ENCODE peak calls at places on chromosomes 3 and 15, in ten cellular contexts. W is kidney epithelial cell; M is sigmoid colon; V is AG09309; D is upper lobe of left lung; G is cardiac muscle cell; P is CD8-positive, alpha-beta T cell; E is stomach; O is Peyer's patch; J is retinal pigment epithelial cell. Q is an unnamed sample.

GRCh38 chr3:58131101-58131500 is 79.7 kb downstream of the DNASE1L3 start:
- DNase-seq in W (no peak), M (no peak), V (no peak), D (no peak), G (no peak), P (no peak), E (no peak), O (no peak), J (no peak), Q (no peak)

GRCh38 chr3:177050466-177051237 is 146.6 kb downstream of the TBL1XR1 start:
- DNase-seq in W (no peak), M (no peak), V (peak; percentile 58), D (no peak), G (peak; percentile 37), P (no peak), E (no peak), O (no peak), J (no peak), Q (peak; percentile 78)

GRCh38 chr3:71310595-71311319 is 272.8 kb downstream of the FOXP1 start:
- DNase-seq in W (no peak), M (peak; percentile 73), V (peak; percentile 44), D (no peak), G (no peak), P (no peak), E (no peak), O (no peak), J (no peak), Q (peak; percentile 78)

GRCh38 chr3:32381922-32382321 is 9.7 kb upstream of the CMTM7 start:
- DNase-seq in W (no peak), M (no peak), V (no peak), D (no peak), G (no peak), P (no peak), E (no peak), O (no peak), J (no peak), Q (no peak)

GRCh38 chr3:61684386-61684785 is 123.0 kb downstream of the PTPRG start:
- DNase-seq in W (no peak), M (no peak), V (peak; percentile 49), D (no peak), G (no peak), P (no peak), E (no peak), O (no peak), J (peak; percentile 93), Q (no peak)

GRCh38 chr3:192273611-192274010 is 453.7 kb downstream of the FGF12 start:
- DNase-seq in W (no peak), M (no peak), V (no peak), D (no peak), G (no peak), P (no peak), E (no peak), O (no peak), J (no peak), Q (no peak)

GRCh38 chr15:74817370-74817737 is 4.7 kb downstream of the LMAN1L start:
- DNase-seq in W (no peak), M (no peak), V (no peak), D (no peak), G (peak; percentile 42), P (no peak), E (no peak), O (peak; percentile 71), J (no peak), Q (no peak)

GRCh38 chr3:189419022-189419421 is 212.2 kb upstream of the TP63 start:
- DNase-seq in W (no peak), M (no peak), V (no peak), D (no peak), G (no peak), P (no peak), E (no peak), O (no peak), J (no peak), Q (no peak)

GRCh38 chr15:38266247-38266996 is 13.8 kb downstream of the SPRED1 start:
- DNase-seq in W (no peak), M (no peak), V (no peak), D (no peak), G (no peak), P (no peak), E (no peak), O (no peak), J (no peak), Q (peak; percentile 74)

GRCh38 chr15:52735231-52736089 is 54.7 kb downstream of the ONECUT1 start:
- DNase-seq in W (no peak), M (peak; percentile 66), V (peak; percentile 41), D (no peak), G (peak; percentile 86), P (peak; percentile 80), E (peak; percentile 63), O (peak; percentile 83), J (peak; percentile 19), Q (peak; percentile 84)

GRCh38 chr3:140386357-140387100 is 291.3 kb upstream of the TRIM42 start:
- DNase-seq in W (no peak), M (no peak), V (no peak), D (no peak), G (peak; percentile 40), P (no peak), E (no peak), O (no peak), J (no peak), Q (peak; percentile 4)

GRCh38 chr3:47404955-47405790 is 24.4 kb downstream of the PTPN23 start:
- DNase-seq in W (no peak), M (peak; percentile 73), V (peak; percentile 16), D (no peak), G (peak; percentile 32), P (no peak), E (peak; percentile 56), O (no peak), J (no peak), Q (peak; percentile 71)

GRCh38 chr15:77645602-77646001 is 12.9 kb upstream of the LINGO1 start:
- DNase-seq in W (no peak), M (no peak), V (no peak), D (no peak), G (no peak), P (no peak), E (no peak), O (no peak), J (no peak), Q (no peak)
- H3K4me3 ChIP-seq in W (no peak overlapping the region), M (no peak overlapping the region), V (no peak overlapping the region), D (no peak overlapping the region), G (no peak overlapping the region), P (no peak overlapping the region), E (no peak overlapping the region), O (no peak overlapping the region), J (no peak overlapping the region), Q (no peak overlapping the region)

DNA sequence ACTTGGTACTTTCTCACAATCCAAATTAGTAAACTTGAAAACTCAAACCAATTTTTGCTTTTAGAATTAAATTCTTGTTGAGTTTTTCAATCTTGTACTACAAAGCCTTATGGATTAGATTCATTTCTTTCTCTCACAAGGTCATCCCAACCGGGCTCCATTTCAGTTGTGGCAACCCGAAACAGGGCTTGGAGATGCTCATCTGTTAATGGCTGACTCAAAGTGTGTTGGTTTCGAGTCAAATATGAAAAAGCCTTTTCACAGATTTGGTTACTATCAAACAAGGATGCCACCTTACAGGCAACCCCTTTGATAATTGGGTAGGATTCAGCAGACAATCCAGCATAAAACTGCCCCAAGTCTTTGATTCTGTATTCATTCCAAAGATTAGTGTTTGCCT is 1.8 kb downstream of the EPM2AIP1 start:
- DNase-seq in W (no peak), M (no peak), V (no peak), D (no peak), G (no peak), P (no peak), E (no peak), O (no peak), J (no peak), Q (no peak)
- H3K4me3 ChIP-seq in W (peak overlapping the region; percentile 56), M (peak overlapping the region; percentile 62), V (peak overlapping the region; percentile 75), D (peak overlapping the region; percentile 61), G (peak overlapping the region; percentile 69), P (no peak overlapping the region), E (peak overlapping the region; percentile 70), O (no peak overlapping the region), J (peak overlapping the region; percentile 90), Q (peak overlapping the region; percentile 97)

DNA sequence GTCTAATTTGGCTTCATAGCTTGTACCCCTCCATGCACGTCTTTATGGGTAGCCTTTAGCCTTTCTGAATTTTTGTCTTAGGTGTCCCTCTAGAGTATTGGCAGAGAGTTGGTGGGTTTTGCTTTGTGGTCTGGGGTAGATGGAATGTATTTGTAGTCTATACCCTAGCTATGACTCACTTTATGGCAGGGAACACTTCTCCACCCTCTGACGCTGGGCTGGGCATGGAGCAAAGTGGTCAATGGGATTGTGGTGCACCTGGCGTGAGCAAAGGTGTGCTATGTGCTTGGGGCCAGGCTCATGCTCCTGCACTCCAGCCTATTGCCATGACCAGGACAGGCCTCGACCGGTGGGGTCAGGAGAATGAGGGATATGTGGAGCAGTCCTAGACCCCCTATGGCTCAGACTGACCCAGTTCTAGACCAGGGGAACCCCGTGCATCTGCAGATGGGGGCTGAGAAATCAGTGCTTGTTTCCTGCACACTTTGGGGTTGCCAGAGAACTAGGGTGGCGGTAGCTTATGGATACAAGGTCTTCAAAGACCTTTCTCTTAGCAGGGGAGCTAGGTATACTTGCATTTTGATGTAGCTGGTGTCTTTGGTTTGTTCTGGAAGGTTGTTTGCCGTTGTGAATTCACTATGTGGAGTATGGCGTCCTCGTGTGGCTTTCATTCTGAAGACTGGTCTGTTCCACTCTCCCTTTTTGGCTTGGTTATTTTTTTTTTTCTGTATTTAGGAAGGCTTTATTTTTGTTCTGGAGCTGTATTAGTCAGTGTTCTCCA is 49.4 kb upstream of the RPL32 start:
- DNase-seq in W (no peak), M (no peak), V (no peak), D (no peak), G (no peak), P (no peak), E (no peak), O (no peak), J (no peak), Q (no peak)
- H3K4me3 ChIP-seq in W (no peak overlapping the region), M (no peak overlapping the region), V (no peak overlapping the region), D (no peak overlapping the region), G (no peak overlapping the region), P (no peak overlapping the region), E (no peak overlapping the region), O (no peak overlapping the region), J (no peak overlapping the region), Q (no peak overlapping the region)

GRCh38 chr15:92843326-92843725 is 56.8 kb upstream of the CHD2 start:
- DNase-seq in W (no peak), M (no peak), V (no peak), D (no peak), G (no peak), P (no peak), E (no peak), O (no peak), J (no peak), Q (no peak)
- H3K4me3 ChIP-seq in W (no peak overlapping the region), M (no peak overlapping the region), V (no peak overlapping the region), D (no peak overlapping the region), G (no peak overlapping the region), P (no peak overlapping the region), E (no peak overlapping the region), O (no peak overlapping the region), J (no peak overlapping the region), Q (no peak overlapping the region)

DNA sequence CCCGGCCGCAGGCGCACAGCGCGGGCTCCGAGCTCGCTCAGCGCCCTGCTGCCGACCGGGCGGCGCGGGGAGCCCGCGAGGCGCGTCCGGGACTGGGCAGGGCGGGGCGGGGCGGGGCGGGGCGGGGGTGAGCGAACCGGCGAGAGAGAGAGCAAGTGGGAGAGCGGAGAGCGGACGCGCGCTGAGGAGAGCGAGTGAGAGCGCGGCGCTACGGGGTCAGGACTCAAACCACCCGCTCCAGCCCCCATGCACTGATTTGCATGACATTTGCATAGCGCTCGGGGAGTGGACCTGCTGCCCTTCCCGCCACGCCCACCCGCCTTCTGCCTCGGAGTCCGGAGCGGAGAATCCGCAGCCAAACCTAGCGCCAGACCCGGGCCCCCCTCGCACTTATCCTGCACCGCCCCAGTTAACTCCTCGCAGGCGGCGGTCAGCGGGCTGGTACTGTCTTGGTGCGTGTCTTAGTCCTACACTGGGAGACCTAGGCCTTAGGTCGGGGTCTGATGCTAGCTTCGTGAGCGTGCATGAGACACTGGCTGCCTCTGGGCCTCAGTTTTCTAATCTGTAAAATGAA is at the start of gene MYLK:
- DNase-seq in W (peak; percentile 88), M (peak; percentile 88), V (peak; percentile 83), D (peak; percentile 88), G (peak; percentile 94), P (peak; percentile 12), E (peak; percentile 65), O (peak; percentile 54), J (peak; percentile 92), Q (peak; percentile 82)
- H3K4me3 ChIP-seq in W (peak within 1 kb of the TSS; percentile 71), M (peak within 1 kb of the TSS; percentile 57), V (peak within 1 kb of the TSS; percentile 89), D (peak within 1 kb of the TSS; percentile 41), G (peak within 1 kb of the TSS; percentile 51), P (no peak within 1 kb of the TSS), E (peak within 1 kb of the TSS; percentile 49), O (peak within 1 kb of the TSS; percentile 10), J (peak within 1 kb of the TSS; percentile 88), Q (peak within 1 kb of the TSS; percentile 68)

Q was measured in fibroblast of the aortic adventitia.